ENCODE peak calls at places on chromosomes 1 and 21, in nine cellular contexts. W is HFF-Myc, P is psoas muscle, D is lower lobe of right lung, V is fibroblast of the aortic adventitia, L is thoracic aorta, F is BE2C, Z is ascending aorta, A is AG10803. M is an unnamed sample.

GRCh38 chr1:158045639-158046038 is 52.2 kb downstream of the KIRREL1 start:
- DNase-seq in W (no peak), P (no peak), D (no peak), V (peak; percentile 96), L (no peak), F (no peak), Z (no peak), A (peak; percentile 75), M (peak; percentile 45)

GRCh38 chr1:178122283-178122682 is 28.4 kb downstream of the RASAL2 start:
- DNase-seq in W (no peak), P (no peak), D (no peak), V (no peak), L (no peak), F (no peak), Z (no peak), A (peak; percentile 13), M (no peak)

GRCh38 chr1:145751491-145752021 is 32.3 kb downstream of the CD160 start:
- DNase-seq in W (peak; percentile 93), P (no peak), D (no peak), V (peak; percentile 98), L (peak; percentile 13), F (no peak), Z (no peak), A (peak; percentile 99), M (peak; percentile 96)

GRCh38 chr1:228978486-228979324 is 243.4 kb downstream of the RHOU start:
- DNase-seq in W (no peak), P (peak; percentile 61), D (no peak), V (peak; percentile 59), L (no peak), F (no peak), Z (no peak), A (peak; percentile 22), M (no peak)

GRCh38 chr1:211829343-211830054 is 1.1 kb downstream of the LPGAT1 start:
- DNase-seq in W (no peak), P (peak; percentile 55), D (no peak), V (peak; percentile 20), L (no peak), F (peak; percentile 53), Z (no peak), A (peak; percentile 29), M (no peak)

GRCh38 chr1:15426492-15427279 is 11.6 kb upstream of the CTRC start:
- DNase-seq in W (no peak), P (peak; percentile 57), D (no peak), V (no peak), L (no peak), F (no peak), Z (no peak), A (no peak), M (no peak)

GRCh38 chr21:37145635-37146111 is 72.6 kb downstream of the TTC3 start:
- DNase-seq in W (no peak), P (no peak), D (no peak), V (peak; percentile 7), L (no peak), F (no peak), Z (no peak), A (no peak), M (peak; percentile 89)

GRCh38 chr1:45924736-45925135 is 121.3 kb downstream of the MAST2 start:
- DNase-seq in W (no peak), P (no peak), D (no peak), V (peak; percentile 70), L (no peak), F (no peak), Z (no peak), A (peak; percentile 34), M (peak; percentile 13)

DNA sequence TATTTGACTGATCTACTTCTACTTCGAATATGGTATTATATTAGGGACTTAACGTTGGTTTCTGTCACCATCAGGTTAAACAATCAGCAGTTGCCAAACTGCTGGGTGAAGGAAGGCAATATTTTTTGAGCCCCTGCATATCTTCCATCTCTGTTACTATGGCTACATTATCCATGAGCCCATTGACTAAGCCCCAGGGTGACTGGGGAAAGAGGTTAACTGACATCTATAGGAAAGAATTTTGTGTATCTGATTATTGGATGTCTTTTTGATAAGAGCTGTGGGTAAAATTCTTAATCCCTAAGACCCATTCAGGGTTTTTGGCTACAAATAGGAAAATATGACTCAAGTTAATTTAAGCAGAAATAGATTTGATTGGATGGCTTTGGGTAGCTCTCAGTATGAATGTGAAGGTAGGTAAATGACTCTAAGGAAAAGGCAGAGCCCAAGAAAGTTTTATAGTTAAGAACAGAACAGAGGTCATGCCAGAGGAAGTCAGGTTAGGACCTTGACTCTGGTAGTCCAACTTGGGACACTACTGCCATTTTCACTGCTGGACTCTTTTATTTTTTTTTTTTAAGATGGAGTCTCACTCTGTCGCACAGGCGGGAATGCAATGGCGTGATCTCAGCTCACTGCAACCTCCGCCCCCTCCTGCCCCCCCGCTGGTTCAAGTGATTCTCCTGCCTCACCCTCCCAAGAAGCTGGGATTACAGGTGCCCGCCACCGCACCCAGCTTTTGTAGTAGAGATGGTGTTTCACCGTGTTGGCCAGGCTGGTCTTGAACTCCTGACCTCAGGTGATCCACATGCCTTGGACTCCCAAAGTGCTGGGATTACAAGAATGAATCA is 8.9 kb upstream of the XPR1 start:
- DNase-seq in W (no peak), P (no peak), D (no peak), V (no peak), L (no peak), F (no peak), Z (no peak), A (no peak), M (no peak)
- H3K4me3 ChIP-seq in W (no peak overlapping the region), P (no peak overlapping the region), D (no peak overlapping the region), V (no peak overlapping the region), L (no peak overlapping the region), F (no peak overlapping the region), Z (no peak overlapping the region), A (no peak overlapping the region), M (no peak overlapping the region)

GRCh38 chr1:21124846-21125245 is 51.9 kb downstream of the EIF4G3 start:
- DNase-seq in W (no peak), P (no peak), D (no peak), V (peak; percentile 23), L (no peak), F (no peak), Z (no peak), A (peak; percentile 80), M (peak; percentile 22)

GRCh38 chr1:21121764-21122471 is 54.8 kb downstream of the EIF4G3 start:
- DNase-seq in W (no peak), P (no peak), D (no peak), V (no peak), L (no peak), F (no peak), Z (no peak), A (peak; percentile 56), M (no peak)

GRCh38 chr1:21123287-21123961 is 53.3 kb downstream of the EIF4G3 start:
- DNase-seq in W (no peak), P (no peak), D (no peak), V (peak; percentile 38), L (no peak), F (no peak), Z (no peak), A (no peak), M (no peak)

GRCh38 chr1:21129407-21129806 is 47.3 kb downstream of the EIF4G3 start:
- DNase-seq in W (no peak), P (no peak), D (no peak), V (peak; percentile 19), L (no peak), F (no peak), Z (no peak), A (no peak), M (no peak)

DNA sequence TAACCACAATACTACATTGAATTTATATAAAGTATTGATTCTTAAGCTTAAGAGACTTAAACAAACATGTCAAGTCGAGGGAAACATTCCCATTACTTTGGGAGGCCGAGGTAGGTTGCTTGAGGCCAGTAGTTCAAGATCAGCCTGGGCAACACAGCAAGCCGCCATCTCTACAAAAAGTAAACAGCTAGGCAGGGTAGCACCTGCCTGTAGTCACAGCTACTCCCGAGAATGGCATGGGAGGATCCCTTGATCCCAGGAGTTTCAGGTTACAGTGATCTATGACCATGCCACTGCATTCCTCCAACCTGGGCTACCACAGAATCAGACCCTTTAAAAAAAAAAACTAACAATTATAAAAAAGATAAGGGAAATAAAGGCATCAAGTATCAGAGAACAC is 50.4 kb downstream of the EIF4G3 start:
- DNase-seq in W (no peak), P (no peak), D (no peak), V (no peak), L (no peak), F (no peak), Z (no peak), A (no peak), M (no peak)
- TF ChIP-seq CTCF in W (no peak), P (no peak), D (no peak), V (no peak), L (no peak), F (no peak), Z (no peak), A (no peak), M (no peak)

GRCh38 chr1:182366596-182366995 is 25.0 kb downstream of the GLUL start:
- DNase-seq in W (no peak), P (no peak), D (no peak), V (no peak), L (no peak), F (no peak), Z (no peak), A (peak; percentile 31), M (no peak)
- H3K4me3 ChIP-seq in W (no peak overlapping the region), P (no peak overlapping the region), D (no peak overlapping the region), V (no peak overlapping the region), L (no peak overlapping the region), F (no peak overlapping the region), Z (no peak overlapping the region), A (no peak overlapping the region), M (no peak overlapping the region)

GRCh38 chr1:181152892-181153633 is 64.6 kb downstream of the IER5 start:
- DNase-seq in W (no peak), P (peak; percentile 95), D (peak; percentile 86), V (peak; percentile 97), L (peak; percentile 74), F (peak; percentile 72), Z (peak; percentile 72), A (peak; percentile 42), M (peak; percentile 75)
- TF ChIP-seq CTCF in W (no peak), P (peak; percentile 35), D (peak; percentile 50), V (peak; percentile 63), L (peak; percentile 50), F (peak; percentile 59), Z (peak; percentile 31), A (peak; percentile 34), M (peak; percentile 31)

DNA sequence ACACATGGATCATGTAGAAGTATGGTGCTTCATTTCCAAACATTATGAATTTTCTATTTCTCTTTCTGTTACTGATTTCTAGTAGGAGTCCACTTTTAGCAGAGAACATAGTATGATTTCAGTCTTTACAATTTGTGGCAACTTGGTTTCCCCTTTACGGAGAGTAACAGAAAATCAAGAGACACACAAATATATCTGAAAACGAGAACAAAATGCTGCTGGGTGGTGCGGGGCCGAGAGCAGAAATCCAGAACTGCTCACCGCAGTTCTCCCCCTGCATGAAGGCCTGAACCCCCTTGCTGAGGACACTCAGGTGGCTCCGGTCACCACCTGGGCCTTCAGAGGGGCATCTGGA is 94.5 kb upstream of the FMN2 start:
- DNase-seq in W (no peak), P (no peak), D (no peak), V (no peak), L (no peak), F (no peak), Z (no peak), A (no peak), M (no peak)
- H3K4me3 ChIP-seq in W (no peak overlapping the region), P (no peak overlapping the region), D (no peak overlapping the region), V (no peak overlapping the region), L (no peak overlapping the region), F (no peak overlapping the region), Z (no peak overlapping the region), A (no peak overlapping the region), M (peak overlapping the region; percentile 35)

GRCh38 chr1:154117642-154118041 is 37.2 kb downstream of the NUP210L start:
- DNase-seq in W (no peak), P (no peak), D (no peak), V (no peak), L (no peak), F (no peak), Z (no peak), A (no peak), M (no peak)
- TF ChIP-seq CTCF in W (no peak), P (no peak), D (no peak), V (no peak), L (no peak), F (no peak), Z (no peak), A (no peak), M (no peak)

M was measured in astrocyte of the spinal cord.